ENCODE peak calls at places on chromosomes 16 and 17, in seven cellular contexts. X is esophagus squamous epithelium, W is colonic mucosa, D is HCT116, R is neural progenitor cell, N is body of pancreas, M is MM.1S. Q is an unnamed sample. For H3K9me3 and H3K36me3, the result is how much of the 10 kb centered on the place peaks cover.

GRCh38 chr16:5709889-5710288 is 612.3 kb upstream of the EEF2KMT start:
- DNase-seq in X (no peak), W (no peak), D (no peak), R (peak), N (no peak), M (peak), Q (no peak)

GRCh38 chr17:17235212-17236174 is 1.5 kb downstream of the FLCN start:
- DNase-seq in X (no peak), W (no peak), D (no peak), R (no peak), N (no peak), M (no peak), Q (no peak)

GRCh38 chr16:12628526-12628925 is 175.2 kb downstream of the CPPED1 start:
- DNase-seq in X (no peak), W (no peak), D (no peak), R (no peak), N (no peak), M (no peak), Q (no peak)

GRCh38 chr16:30510392-30510938 is 15.9 kb downstream of the ZNF768 start:
- DNase-seq in X (no peak), W (no peak), D (no peak), R (no peak), N (no peak), M (no peak), Q (no peak)

GRCh38 chr16:22424161-22424937 is 49.9 kb upstream of the CDR2 start:
- DNase-seq in X (no peak), W (no peak), D (no peak), R (no peak), N (peak), M (no peak), Q (no peak)

GRCh38 chr16:78567713-78568112 is 468.3 kb downstream of the WWOX start:
- DNase-seq in X (no peak), W (no peak), D (no peak), R (no peak), N (no peak), M (no peak), Q (no peak)

GRCh38 chr16:16033208-16033717 is 83.8 kb downstream of the ABCC1 start:
- DNase-seq in X (no peak), W (no peak), D (no peak), R (no peak), N (no peak), M (no peak), Q (peak)

GRCh38 chr17:1933875-1934715 is 91.0 kb downstream of the RTN4RL1 start:
- DNase-seq in X (no peak), W (no peak), D (no peak), R (peak), N (no peak), M (no peak), Q (no peak)

DNA sequence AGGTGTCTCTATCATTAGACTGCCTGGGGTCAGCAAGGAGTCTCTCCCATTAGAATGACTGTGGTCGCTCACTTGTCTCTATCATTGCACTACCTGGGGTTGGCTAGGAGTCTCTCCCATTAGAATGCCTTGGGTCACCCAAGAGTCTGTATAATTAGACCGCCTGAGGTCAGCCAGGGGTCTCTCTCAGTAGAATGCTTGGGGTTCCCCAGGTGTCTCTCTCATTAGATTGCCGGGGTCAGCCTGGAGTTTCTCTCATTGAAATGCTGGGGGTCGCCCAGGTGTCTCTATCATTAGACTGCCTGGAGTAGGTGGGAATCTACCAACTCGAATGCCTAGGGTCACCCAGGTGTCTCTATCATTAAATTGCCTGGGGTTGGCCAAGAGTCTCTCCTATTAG is 2231.6 kb downstream of the TP53TG3F start:
- DNase-seq in X (no peak), W (no peak), D (no peak), R (no peak), N (no peak), M (no peak), Q (no peak)
- H3K9me3 ChIP-seq in X (under half), W (under half), D (under half), R (under half), N (under half), M (under half), Q (half or more)

GRCh38 chr16:4303973-4304372 is 11.9 kb upstream of the GLIS2 start:
- DNase-seq in X (no peak), W (no peak), D (no peak), R (no peak), N (no peak), M (no peak), Q (no peak)
- H3K27ac ChIP-seq in X (no peak), W (no peak), D (no peak), R (no peak), N (no peak), M (no peak), Q (no peak)

GRCh38 chr17:44083250-44083849 is 12.8 kb downstream of the G6PC3 start:
- DNase-seq in X (no peak), W (no peak), D (peak), R (no peak), N (no peak), M (no peak), Q (no peak)

GRCh38 chr17:44084131-44084538 is 13.6 kb downstream of the G6PC3 start:
- DNase-seq in X (no peak), W (peak), D (no peak), R (peak), N (no peak), M (peak), Q (peak)

GRCh38 chr17:44082206-44082605 is 11.7 kb downstream of the G6PC3 start:
- DNase-seq in X (no peak), W (no peak), D (no peak), R (no peak), N (no peak), M (no peak), Q (no peak)

GRCh38 chr17:44079877-44080821 is 9.6 kb downstream of the G6PC3 start:
- DNase-seq in X (no peak), W (no peak), D (no peak), R (no peak), N (no peak), M (no peak), Q (no peak)

GRCh38 chr17:44081681-44082080 is 11.1 kb downstream of the G6PC3 start:
- DNase-seq in X (no peak), W (no peak), D (no peak), R (no peak), N (no peak), M (no peak), Q (no peak)
- H3K36me3 ChIP-seq in X (half or more), W (under half), D (under half), R (under half), N (under half), M (under half), Q (under half)

DNA sequence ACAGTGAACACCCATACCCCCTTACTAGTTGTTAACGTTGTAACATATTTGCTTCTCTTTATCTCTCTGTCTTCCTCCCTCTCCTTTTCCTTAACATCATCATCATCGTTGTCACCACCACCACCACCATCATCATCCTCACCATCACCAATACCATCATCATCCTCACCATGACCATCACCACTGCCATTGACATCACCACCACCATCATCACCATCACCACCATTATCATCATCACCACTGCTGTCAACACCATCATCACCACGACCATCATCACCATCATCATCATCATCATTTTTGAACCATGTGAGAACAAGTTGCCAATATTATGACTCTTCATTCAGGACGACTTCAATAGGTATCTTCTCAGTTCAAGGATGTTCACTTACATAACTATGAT is 35.5 kb downstream of the SHISA6 start:
- DNase-seq in X (no peak), W (no peak), D (no peak), R (no peak), N (no peak), M (no peak), Q (no peak)
- H3K9me3 ChIP-seq in X (under half), W (under half), D (under half), R (under half), N (under half), M (under half), Q (under half)

GRCh38 chr16:17499223-17499902 is 28.6 kb upstream of the XYLT1 start:
- DNase-seq in X (no peak), W (no peak), D (no peak), R (no peak), N (no peak), M (no peak), Q (no peak)
- H3K27ac ChIP-seq in X (no peak), W (no peak), D (no peak), R (no peak), N (no peak), M (no peak), Q (no peak)

GRCh38 chr16:72104905-72105304 is 11.3 kb downstream of the DHX38 start:
- DNase-seq in X (no peak), W (no peak), D (no peak), R (no peak), N (no peak), M (no peak), Q (no peak)

GRCh38 chr16:72109300-72109699 is 15.7 kb downstream of the DHX38 start:
- DNase-seq in X (no peak), W (no peak), D (no peak), R (no peak), N (no peak), M (no peak), Q (no peak)

GRCh38 chr16:72105978-72106377 is 12.3 kb downstream of the DHX38 start:
- DNase-seq in X (no peak), W (no peak), D (no peak), R (no peak), N (no peak), M (no peak), Q (no peak)

GRCh38 chr16:72108353-72109102 is 14.9 kb downstream of the DHX38 start:
- DNase-seq in X (no peak), W (no peak), D (no peak), R (no peak), N (no peak), M (no peak), Q (no peak)

GRCh38 chr16:72107371-72107770 is 13.7 kb downstream of the DHX38 start:
- DNase-seq in X (no peak), W (no peak), D (no peak), R (no peak), N (no peak), M (no peak), Q (no peak)
- H3K36me3 ChIP-seq in X (half or more), W (under half), D (under half), R (under half), N (half or more), M (under half), Q (half or more)